ENCODE peak calls at places on chromosomes 6 and 20, in four cellular contexts. B is stimulated activated CD8-positive, alpha-beta memory T cell treated with anti-CD3 and anti-CD28 coated beads, Interleukin-4, amount 100 ng/mL, for 4 hours; Y is K562; G is activated gamma-delta T cell treated with anti-CD3 and anti-CD28 coated beads, Interleukin-2, amount 50 U/mL, for 16 hours. R is an unnamed sample.

GRCh38 chr6:165243801-165244200 is 65.6 kb downstream of the C6orf118 start:
- DNase-seq in B (no peak), Y (no peak), G (no peak), R (no peak)

GRCh38 chr20:63026582-63027424 is 20.0 kb upstream of the BHLHE23 start:
- DNase-seq in Y (no peak), B (no peak), G (no peak), R (no peak)

GRCh38 chr20:3074812-3075211 is 3.4 kb downstream of the OXT start:
- DNase-seq in B (no peak), G (no peak), Y (no peak), R (no peak)

GRCh38 chr6:136502791-136503190 is 47.4 kb downstream of the MAP7 start:
- DNase-seq in B (no peak), Y (no peak), G (no peak), R (no peak)

GRCh38 chr6:161918154-161918553 is 644.3 kb upstream of the AGPAT4 start:
- DNase-seq in G (no peak), B (no peak), Y (no peak), R (no peak)

GRCh38 chr20:13771853-13772453 is 12.8 kb downstream of the ESF1 start:
- DNase-seq in G (no peak), B (no peak), Y (no peak), R (peak; percentile 38)

GRCh38 chr6:56637640-56638039 is 5.0 kb downstream of the DST start:
- DNase-seq in G (no peak), B (no peak), Y (peak; percentile 55), R (peak; percentile 41)

GRCh38 chr20:15235799-15236198 is 898.4 kb upstream of the FLRT3 start:
- DNase-seq in G (no peak), Y (no peak), B (no peak), R (no peak)

GRCh38 chr20:9117548-9117947 is 48.7 kb downstream of the PLCB4 start:
- DNase-seq in G (no peak), B (no peak), Y (no peak), R (no peak)

GRCh38 chr6:84618836-84619235 is 145.6 kb downstream of the TBX18 start:
- DNase-seq in Y (no peak), B (no peak), G (no peak), R (peak; percentile 11)

GRCh38 chr6:165653196-165653595 is 9.8 kb downstream of the PDE10A start:
- DNase-seq in Y (no peak), G (no peak), B (no peak), R (peak; percentile 88)

GRCh38 chr20:21706345-21707195 is 1.1 kb downstream of the PAX1 start:
- DNase-seq in G (no peak), B (no peak), Y (no peak), R (no peak)

GRCh38 chr6:125806813-125807212 is 16.1 kb downstream of the NCOA7 start:
- DNase-seq in Y (no peak), G (no peak), B (no peak), R (no peak)

GRCh38 chr20:11098888-11099287 is 425.1 kb upstream of the JAG1 start:
- DNase-seq in Y (no peak), G (no peak), B (no peak), R (no peak)

GRCh38 chr6:142339969-142340368 is 38.2 kb downstream of the ADGRG6 start:
- DNase-seq in B (no peak), Y (no peak), G (no peak), R (no peak)

GRCh38 chr6:108781419-108782110 is 66.7 kb upstream of the ARMC2 start:
- DNase-seq in Y (no peak), G (no peak), B (no peak), R (no peak)

GRCh38 chr6:170279977-170280688 is 10.7 kb downstream of the DLL1 start:
- DNase-seq in Y (no peak), G (no peak), B (no peak), R (peak; percentile 13)

GRCh38 chr6:111150577-111150976 is 63.3 kb downstream of the SLC16A10 start:
- DNase-seq in G (no peak), B (no peak), Y (no peak), R (no peak)

GRCh38 chr6:41374618-41375590 is 39.5 kb downstream of the NCR2 start:
- DNase-seq in B (no peak), Y (no peak), G (no peak), R (no peak)

GRCh38 chr6:111591370-111591900 is 14.2 kb downstream of the TRAF3IP2 start:
- DNase-seq in B (no peak), G (no peak), Y (peak; percentile 58), R (peak; percentile 96)

GRCh38 chr20:43669332-43669731 is 2.4 kb downstream of the MYBL2 start:
- DNase-seq in G (no peak), B (no peak), Y (no peak), R (no peak)

GRCh38 chr6:14349507-14349906 is 231.9 kb downstream of the CD83 start:
- DNase-seq in Y (no peak), B (no peak), G (no peak), R (no peak)

GRCh38 chr20:47220161-47220582 is 136.3 kb downstream of the ZMYND8 start:
- DNase-seq in B (peak; percentile 24), Y (peak; percentile 72), G (peak; percentile 22), R (no peak)

GRCh38 chr20:4592316-4593148 is 129.2 kb upstream of the PRND start:
- DNase-seq in Y (peak; percentile 38), G (peak; percentile 19), B (peak; percentile 30), R (no peak)

GRCh38 chr6:26172496-26172958 is 85.3 kb downstream of the HFE start:
- DNase-seq in B (no peak), Y (peak; percentile 66), G (no peak), R (peak; percentile 78)

GRCh38 chr6:470901-471448 is 79.4 kb downstream of the IRF4 start:
- DNase-seq in G (no peak), B (no peak), Y (no peak), R (no peak)

GRCh38 chr20:17845701-17846475 is 122.7 kb downstream of the SNX5 start:
- DNase-seq in G (no peak), B (no peak), Y (no peak), R (no peak)

GRCh38 chr6:144657691-144658090 is 372.6 kb downstream of the UTRN start:
- DNase-seq in G (no peak), B (no peak), Y (no peak), R (no peak)

GRCh38 chr20:43681991-43682410 is 15.1 kb downstream of the MYBL2 start:
- DNase-seq in Y (no peak), G (no peak), B (no peak), R (no peak)

GRCh38 chr20:6698056-6698455 is 69.4 kb upstream of the BMP2 start:
- DNase-seq in Y (no peak), B (no peak), G (no peak), R (peak; percentile 65)

GRCh38 chr6:26569433-26569764 is 27.4 kb upstream of the ABT1 start:
- DNase-seq in Y (no peak), G (no peak), B (no peak), R (no peak)

GRCh38 chr20:1748777-1749176 is 91.2 kb upstream of the SIRPG start:
- DNase-seq in B (no peak), Y (no peak), G (no peak), R (no peak)

GRCh38 chr6:71602385-71602949 is 283.9 kb upstream of the RIMS1 start:
- DNase-seq in Y (no peak), G (no peak), B (no peak), R (peak; percentile 98)

GRCh38 chr6:35710241-35710847 is 21.6 kb upstream of the FKBP5 start:
- DNase-seq in G (no peak), B (no peak), Y (no peak), R (peak; percentile 18)

GRCh38 chr6:2959909-2960719 is 11.3 kb downstream of the SERPINB6 start:
- DNase-seq in Y (no peak), G (no peak), B (no peak), R (peak; percentile 68)

GRCh38 chr20:36591854-36592641 is 13.5 kb upstream of the RAB5IF start:
- DNase-seq in B (no peak), G (peak; percentile 33), Y (peak; percentile 55), R (no peak)

GRCh38 chr20:24494460-24494920 is 25.1 kb downstream of the SYNDIG1 start:
- DNase-seq in G (no peak), B (no peak), Y (no peak), R (no peak)

GRCh38 chr6:161482517-161482903 is 208.6 kb upstream of the AGPAT4 start:
- DNase-seq in B (no peak), G (no peak), Y (no peak), R (peak; percentile 68)

GRCh38 chr6:134347141-134347540 is 29.2 kb upstream of the SGK1 start:
- DNase-seq in Y (no peak), B (no peak), G (no peak), R (no peak)

R was measured in kidney glomerular epithelial cell.